ENCODE peak calls at places on chromosome 5, in seven cellular contexts. G, D, E, V, R, N and M are unnamed samples.

GRCh38 chr5:56516936-56517521 is 283.9 kb upstream of the ANKRD55 start:
- DNase-seq in G (peak), D (no peak), E (no peak), V (no peak), R (no peak), N (no peak), M (peak)

GRCh38 chr5:11719888-11720481 is 184.3 kb downstream of the CTNND2 start:
- DNase-seq in G (no peak), D (no peak), E (no peak), V (no peak), R (no peak), N (peak), M (peak)

GRCh38 chr5:142016576-142016975 is 3.7 kb upstream of the GNPDA1 start:
- DNase-seq in G (no peak), D (no peak), E (no peak), V (no peak), R (no peak), N (no peak), M (no peak)

GRCh38 chr5:135271533-135272310 is 127.3 kb downstream of the MACROH2A1 start:
- DNase-seq in G (no peak), D (no peak), E (no peak), V (no peak), R (no peak), N (no peak), M (no peak)

GRCh38 chr5:132050136-132050535 is 10.3 kb upstream of the IL3 start:
- DNase-seq in G (no peak), D (no peak), E (no peak), V (no peak), R (no peak), N (peak), M (no peak)

GRCh38 chr5:73120222-73121108 is at the start of gene TMEM171:
- DNase-seq in G (peak), D (no peak), E (no peak), V (no peak), R (no peak), N (no peak), M (no peak)

GRCh38 chr5:96031811-96032261 is 70.2 kb upstream of the ELL2 start:
- DNase-seq in G (peak), D (no peak), E (no peak), V (no peak), R (no peak), N (no peak), M (no peak)

GRCh38 chr5:92402045-92402444 is 1018.9 kb upstream of the ARRDC3 start:
- DNase-seq in G (peak), D (no peak), E (no peak), V (no peak), R (no peak), N (no peak), M (no peak)

GRCh38 chr5:66223637-66224036 is 79.5 kb downstream of the SREK1 start:
- DNase-seq in G (no peak), D (no peak), E (no peak), V (no peak), R (no peak), N (no peak), M (no peak)

GRCh38 chr5:965604-966344 is 42.8 kb upstream of the NKD2 start:
- DNase-seq in G (no peak), D (no peak), E (no peak), V (no peak), R (no peak), N (no peak), M (no peak)

GRCh38 chr5:16791036-16791705 is 144.9 kb downstream of the MYO10 start:
- DNase-seq in G (peak), D (no peak), E (peak), V (no peak), R (peak), N (no peak), M (peak)

GRCh38 chr5:14900661-14901461 is 29.3 kb upstream of the ANKH start:
- DNase-seq in G (peak), D (no peak), E (no peak), V (no peak), R (no peak), N (peak), M (no peak)

GRCh38 chr5:34927785-34928184 is 1.6 kb upstream of the DNAJC21 start:
- DNase-seq in G (no peak), D (no peak), E (no peak), V (no peak), R (no peak), N (no peak), M (no peak)

GRCh38 chr5:79416499-79416898 is 97.4 kb downstream of the HOMER1 start:
- DNase-seq in G (peak), D (no peak), E (no peak), V (no peak), R (no peak), N (no peak), M (no peak)

GRCh38 chr5:73625905-73626811 is at the start of gene ARHGEF28:
- DNase-seq in G (peak), D (peak), E (peak), V (peak), R (peak), N (peak), M (peak)

GRCh38 chr5:58715997-58716656 is 133.3 kb downstream of the RAB3C start:
- DNase-seq in G (no peak), D (no peak), E (no peak), V (no peak), R (no peak), N (no peak), M (no peak)

GRCh38 chr5:74517700-74518099 is 122.8 kb downstream of the ENC1 start:
- DNase-seq in G (peak), D (no peak), E (no peak), V (no peak), R (no peak), N (no peak), M (no peak)

GRCh38 chr5:146291421-146292074 is 47.1 kb upstream of the POU4F3 start:
- DNase-seq in G (peak), D (no peak), E (peak), V (peak), R (peak), N (no peak), M (peak)

GRCh38 chr5:14929293-14930065 is 57.9 kb upstream of the ANKH start:
- DNase-seq in G (no peak), D (no peak), E (no peak), V (no peak), R (no peak), N (no peak), M (peak)

GRCh38 chr5:74685979-74686631 is 1.1 kb downstream of the HEXB start:
- DNase-seq in G (peak), D (no peak), E (no peak), V (no peak), R (no peak), N (no peak), M (no peak)

GRCh38 chr5:179451099-179451812 is 99.1 kb upstream of the RUFY1 start:
- DNase-seq in G (no peak), D (no peak), E (no peak), V (peak), R (no peak), N (no peak), M (no peak)

GRCh38 chr5:149938791-149939358 is 5.7 kb downstream of the PDE6A start:
- DNase-seq in G (peak), D (no peak), E (no peak), V (no peak), R (no peak), N (no peak), M (no peak)

GRCh38 chr5:181281077-181281983 is 20.4 kb upstream of the TRIM52 start:
- DNase-seq in G (no peak), D (no peak), E (no peak), V (no peak), R (no peak), N (no peak), M (no peak)

GRCh38 chr5:107743357-107744000 is 72.7 kb upstream of the EFNA5 start:
- DNase-seq in G (peak), D (no peak), E (no peak), V (no peak), R (no peak), N (no peak), M (no peak)

GRCh38 chr5:141845371-141845821 is 32.8 kb downstream of the PCDH1 start:
- DNase-seq in G (no peak), D (no peak), E (no peak), V (no peak), R (no peak), N (no peak), M (peak)

GRCh38 chr5:19270153-19270552 is 717.8 kb downstream of the CDH18 start:
- DNase-seq in G (no peak), D (no peak), E (no peak), V (peak), R (peak), N (no peak), M (no peak)

GRCh38 chr5:88144219-88145040 is 124.2 kb downstream of the TMEM161B start:
- DNase-seq in G (no peak), D (no peak), E (no peak), V (no peak), R (no peak), N (no peak), M (no peak)

GRCh38 chr5:41935544-41935943 is 10.5 kb downstream of the FBXO4 start:
- DNase-seq in G (no peak), D (no peak), E (no peak), V (no peak), R (no peak), N (no peak), M (no peak)

GRCh38 chr5:38148021-38148625 is 110.2 kb upstream of the EGFLAM start:
- DNase-seq in G (no peak), D (no peak), E (no peak), V (no peak), R (no peak), N (no peak), M (no peak)

GRCh38 chr5:4553130-4553529 is 587.0 kb upstream of the ADAMTS16 start:
- DNase-seq in G (no peak), D (no peak), E (no peak), V (no peak), R (no peak), N (no peak), M (no peak)

GRCh38 chr5:36658016-36658415 is 51.6 kb downstream of the SLC1A3 start:
- DNase-seq in G (no peak), D (no peak), E (no peak), V (no peak), R (no peak), N (no peak), M (no peak)

GRCh38 chr5:36723921-36724320 is 117.5 kb downstream of the SLC1A3 start:
- DNase-seq in G (no peak), D (no peak), E (no peak), V (no peak), R (no peak), N (no peak), M (no peak)

GRCh38 chr5:169945831-169946261 is 34.4 kb downstream of the INSYN2B start:
- DNase-seq in G (peak), D (no peak), E (no peak), V (no peak), R (peak), N (peak), M (no peak)

GRCh38 chr5:174358276-174358675 is 312.8 kb downstream of the NSG2 start:
- DNase-seq in G (no peak), D (no peak), E (no peak), V (no peak), R (no peak), N (no peak), M (no peak)